ENCODE peak calls at places on chromosomes 6 and 20, in ten cellular contexts. One of them, this sample, is unnamed.

GRCh38 chr6:109417646-109418045 is 22.8 kb downstream of the PPIL6 start:
- DNase-seq in CD4-positive, alpha-beta T cell: no peak
- DNase-seq in IMR-90: no peak
- DNase-seq in neural progenitor cell: no peak
- DNase-seq in ovary: no peak
- DNase-seq in tibial artery: no peak
- DNase-seq in astrocyte of the cerebellum: no peak
- DNase-seq in fibroblast of mammary gland: no peak
- DNase-seq in osteocyte: no peak
- DNase-seq in left lung: no peak
- DNase-seq in this sample: no peak

GRCh38 chr6:113960795-113961194 is 10.2 kb downstream of the HDAC2 start:
- DNase-seq in tibial artery: no peak
- DNase-seq in fibroblast of mammary gland: no peak
- DNase-seq in left lung: no peak
- DNase-seq in astrocyte of the cerebellum: no peak
- DNase-seq in osteocyte: no peak
- DNase-seq in neural progenitor cell: no peak
- DNase-seq in CD4-positive, alpha-beta T cell: no peak
- DNase-seq in ovary: no peak
- DNase-seq in IMR-90: no peak
- DNase-seq in this sample: no peak

GRCh38 chr6:158808442-158808833 is 10.7 kb downstream of the EZR start:
- DNase-seq in left lung: no peak
- DNase-seq in tibial artery: no peak
- DNase-seq in fibroblast of mammary gland: no peak
- DNase-seq in neural progenitor cell: no peak
- DNase-seq in CD4-positive, alpha-beta T cell: no peak
- DNase-seq in ovary: no peak
- DNase-seq in astrocyte of the cerebellum: no peak
- DNase-seq in osteocyte: no peak
- DNase-seq in IMR-90: no peak
- DNase-seq in this sample: no peak

GRCh38 chr6:167840526-167841179 is 13.9 kb downstream of the AFDN start:
- DNase-seq in left lung: no peak
- DNase-seq in osteocyte: no peak
- DNase-seq in neural progenitor cell: peak
- DNase-seq in tibial artery: no peak
- DNase-seq in astrocyte of the cerebellum: no peak
- DNase-seq in CD4-positive, alpha-beta T cell: no peak
- DNase-seq in ovary: no peak
- DNase-seq in fibroblast of mammary gland: no peak
- DNase-seq in IMR-90: no peak
- DNase-seq in this sample: no peak

GRCh38 chr20:63031251-63032014 is 24.7 kb upstream of the BHLHE23 start:
- DNase-seq in neural progenitor cell: no peak
- DNase-seq in tibial artery: no peak
- DNase-seq in IMR-90: no peak
- DNase-seq in fibroblast of mammary gland: no peak
- DNase-seq in ovary: no peak
- DNase-seq in astrocyte of the cerebellum: no peak
- DNase-seq in osteocyte: no peak
- DNase-seq in CD4-positive, alpha-beta T cell: no peak
- DNase-seq in left lung: peak
- DNase-seq in this sample: no peak

GRCh38 chr6:118899948-118900347 is 6.0 kb downstream of the ASF1A start:
- DNase-seq in astrocyte of the cerebellum: no peak
- DNase-seq in osteocyte: no peak
- DNase-seq in tibial artery: no peak
- DNase-seq in fibroblast of mammary gland: no peak
- DNase-seq in left lung: no peak
- DNase-seq in neural progenitor cell: peak
- DNase-seq in CD4-positive, alpha-beta T cell: no peak
- DNase-seq in IMR-90: no peak
- DNase-seq in ovary: no peak
- DNase-seq in this sample: no peak

GRCh38 chr6:139533573-139534471 is 159.4 kb upstream of the CITED2 start:
- DNase-seq in osteocyte: no peak
- DNase-seq in fibroblast of mammary gland: peak
- DNase-seq in left lung: peak
- DNase-seq in IMR-90: peak
- DNase-seq in neural progenitor cell: no peak
- DNase-seq in tibial artery: no peak
- DNase-seq in CD4-positive, alpha-beta T cell: no peak
- DNase-seq in astrocyte of the cerebellum: peak
- DNase-seq in ovary: peak
- DNase-seq in this sample: no peak

GRCh38 chr6:154509421-154510143 is 903 bp downstream of the CNKSR3 start:
- DNase-seq in left lung: peak
- DNase-seq in astrocyte of the cerebellum: no peak
- DNase-seq in IMR-90: no peak
- DNase-seq in fibroblast of mammary gland: peak
- DNase-seq in tibial artery: peak
- DNase-seq in CD4-positive, alpha-beta T cell: no peak
- DNase-seq in osteocyte: peak
- DNase-seq in neural progenitor cell: peak
- DNase-seq in ovary: peak
- DNase-seq in this sample: no peak

GRCh38 chr6:71621918-71622519 is 264.3 kb upstream of the RIMS1 start:
- DNase-seq in IMR-90: peak
- DNase-seq in tibial artery: no peak
- DNase-seq in left lung: no peak
- DNase-seq in ovary: no peak
- DNase-seq in astrocyte of the cerebellum: peak
- DNase-seq in fibroblast of mammary gland: peak
- DNase-seq in osteocyte: no peak
- DNase-seq in CD4-positive, alpha-beta T cell: no peak
- DNase-seq in neural progenitor cell: peak
- DNase-seq in this sample: no peak

GRCh38 chr6:10725716-10726115 is 2.8 kb downstream of the TMEM14C start:
- DNase-seq in tibial artery: no peak
- DNase-seq in neural progenitor cell: no peak
- DNase-seq in astrocyte of the cerebellum: no peak
- DNase-seq in IMR-90: no peak
- DNase-seq in left lung: no peak
- DNase-seq in CD4-positive, alpha-beta T cell: no peak
- DNase-seq in fibroblast of mammary gland: no peak
- DNase-seq in ovary: no peak
- DNase-seq in osteocyte: peak
- DNase-seq in this sample: no peak

GRCh38 chr6:163667372-163668060 is 253.0 kb downstream of the QKI start:
- DNase-seq in fibroblast of mammary gland: peak
- DNase-seq in astrocyte of the cerebellum: peak
- DNase-seq in osteocyte: no peak
- DNase-seq in CD4-positive, alpha-beta T cell: no peak
- DNase-seq in ovary: no peak
- DNase-seq in tibial artery: peak
- DNase-seq in neural progenitor cell: no peak
- DNase-seq in left lung: no peak
- DNase-seq in IMR-90: peak
- DNase-seq in this sample: no peak

GRCh38 chr20:6074145-6074561 is 20.3 kb upstream of the LRRN4 start:
- DNase-seq in ovary: no peak
- DNase-seq in left lung: no peak
- DNase-seq in tibial artery: no peak
- DNase-seq in fibroblast of mammary gland: peak
- DNase-seq in astrocyte of the cerebellum: no peak
- DNase-seq in osteocyte: no peak
- DNase-seq in neural progenitor cell: peak
- DNase-seq in IMR-90: no peak
- DNase-seq in CD4-positive, alpha-beta T cell: no peak
- DNase-seq in this sample: no peak

GRCh38 chr6:73180076-73180717 is 45.1 kb downstream of the KHDC1L start:
- DNase-seq in osteocyte: no peak
- DNase-seq in astrocyte of the cerebellum: no peak
- DNase-seq in tibial artery: no peak
- DNase-seq in fibroblast of mammary gland: peak
- DNase-seq in IMR-90: peak
- DNase-seq in ovary: no peak
- DNase-seq in neural progenitor cell: no peak
- DNase-seq in left lung: no peak
- DNase-seq in CD4-positive, alpha-beta T cell: no peak
- DNase-seq in this sample: no peak
- TF ChIP-seq CTCF in osteocyte: no peak
- TF ChIP-seq CTCF in astrocyte of the cerebellum: no peak
- TF ChIP-seq CTCF in tibial artery: no peak
- TF ChIP-seq CTCF in fibroblast of mammary gland: no peak
- TF ChIP-seq CTCF in IMR-90: no peak
- TF ChIP-seq CTCF in ovary: no peak
- TF ChIP-seq CTCF in neural progenitor cell: no peak
- TF ChIP-seq CTCF in left lung: no peak
- TF ChIP-seq CTCF in CD4-positive, alpha-beta T cell: no peak
- TF ChIP-seq CTCF in this sample: no peak

GRCh38 chr6:165782124-165782523 is 119.1 kb upstream of the PDE10A start:
- DNase-seq in astrocyte of the cerebellum: no peak
- DNase-seq in left lung: no peak
- DNase-seq in tibial artery: no peak
- DNase-seq in neural progenitor cell: no peak
- DNase-seq in osteocyte: no peak
- DNase-seq in IMR-90: no peak
- DNase-seq in ovary: no peak
- DNase-seq in fibroblast of mammary gland: no peak
- DNase-seq in CD4-positive, alpha-beta T cell: no peak
- DNase-seq in this sample: no peak

GRCh38 chr6:165774903-165775608 is 112.0 kb upstream of the PDE10A start:
- DNase-seq in osteocyte: no peak
- DNase-seq in left lung: no peak
- DNase-seq in neural progenitor cell: no peak
- DNase-seq in CD4-positive, alpha-beta T cell: no peak
- DNase-seq in ovary: no peak
- DNase-seq in IMR-90: no peak
- DNase-seq in tibial artery: no peak
- DNase-seq in astrocyte of the cerebellum: peak
- DNase-seq in fibroblast of mammary gland: peak
- DNase-seq in this sample: no peak

GRCh38 chr6:165782812-165783211 is 119.8 kb upstream of the PDE10A start:
- DNase-seq in ovary: no peak
- DNase-seq in CD4-positive, alpha-beta T cell: no peak
- DNase-seq in IMR-90: peak
- DNase-seq in neural progenitor cell: no peak
- DNase-seq in fibroblast of mammary gland: no peak
- DNase-seq in left lung: no peak
- DNase-seq in astrocyte of the cerebellum: no peak
- DNase-seq in tibial artery: no peak
- DNase-seq in osteocyte: no peak
- DNase-seq in this sample: no peak

GRCh38 chr6:165776699-165777098 is 113.7 kb upstream of the PDE10A start:
- DNase-seq in CD4-positive, alpha-beta T cell: no peak
- DNase-seq in left lung: no peak
- DNase-seq in tibial artery: no peak
- DNase-seq in astrocyte of the cerebellum: no peak
- DNase-seq in osteocyte: no peak
- DNase-seq in fibroblast of mammary gland: no peak
- DNase-seq in neural progenitor cell: no peak
- DNase-seq in IMR-90: no peak
- DNase-seq in ovary: no peak
- DNase-seq in this sample: no peak

DNA sequence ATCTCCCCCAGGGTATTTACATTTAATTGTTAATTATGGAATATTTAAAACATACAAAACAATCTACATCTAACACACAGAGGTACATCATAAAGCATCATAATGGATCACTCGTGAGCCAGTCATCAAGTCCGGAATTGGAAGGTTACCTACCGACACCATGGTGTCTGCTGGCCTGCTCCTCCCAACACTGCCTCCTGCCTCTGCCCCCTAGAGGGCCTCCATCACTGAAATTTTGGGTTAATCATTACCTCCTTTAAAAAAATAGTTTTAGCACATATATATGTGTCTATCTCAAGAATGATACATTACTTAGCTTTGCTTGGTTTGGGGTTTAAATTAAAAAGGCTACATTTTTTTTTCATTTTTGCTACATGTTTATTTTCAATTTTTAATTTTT is 114.6 kb upstream of the PDE10A start:
- DNase-seq in left lung: no peak
- DNase-seq in tibial artery: no peak
- DNase-seq in neural progenitor cell: no peak
- DNase-seq in ovary: no peak
- DNase-seq in osteocyte: no peak
- DNase-seq in CD4-positive, alpha-beta T cell: no peak
- DNase-seq in IMR-90: no peak
- DNase-seq in fibroblast of mammary gland: no peak
- DNase-seq in astrocyte of the cerebellum: no peak
- DNase-seq in this sample: no peak
- TF ChIP-seq CTCF in left lung: no peak
- TF ChIP-seq CTCF in tibial artery: no peak
- TF ChIP-seq CTCF in neural progenitor cell: peak
- TF ChIP-seq CTCF in ovary: no peak
- TF ChIP-seq CTCF in osteocyte: no peak
- TF ChIP-seq CTCF in CD4-positive, alpha-beta T cell: no peak
- TF ChIP-seq CTCF in IMR-90: no peak
- TF ChIP-seq CTCF in fibroblast of mammary gland: peak
- TF ChIP-seq CTCF in astrocyte of the cerebellum: no peak
- TF ChIP-seq CTCF in this sample: no peak

DNA sequence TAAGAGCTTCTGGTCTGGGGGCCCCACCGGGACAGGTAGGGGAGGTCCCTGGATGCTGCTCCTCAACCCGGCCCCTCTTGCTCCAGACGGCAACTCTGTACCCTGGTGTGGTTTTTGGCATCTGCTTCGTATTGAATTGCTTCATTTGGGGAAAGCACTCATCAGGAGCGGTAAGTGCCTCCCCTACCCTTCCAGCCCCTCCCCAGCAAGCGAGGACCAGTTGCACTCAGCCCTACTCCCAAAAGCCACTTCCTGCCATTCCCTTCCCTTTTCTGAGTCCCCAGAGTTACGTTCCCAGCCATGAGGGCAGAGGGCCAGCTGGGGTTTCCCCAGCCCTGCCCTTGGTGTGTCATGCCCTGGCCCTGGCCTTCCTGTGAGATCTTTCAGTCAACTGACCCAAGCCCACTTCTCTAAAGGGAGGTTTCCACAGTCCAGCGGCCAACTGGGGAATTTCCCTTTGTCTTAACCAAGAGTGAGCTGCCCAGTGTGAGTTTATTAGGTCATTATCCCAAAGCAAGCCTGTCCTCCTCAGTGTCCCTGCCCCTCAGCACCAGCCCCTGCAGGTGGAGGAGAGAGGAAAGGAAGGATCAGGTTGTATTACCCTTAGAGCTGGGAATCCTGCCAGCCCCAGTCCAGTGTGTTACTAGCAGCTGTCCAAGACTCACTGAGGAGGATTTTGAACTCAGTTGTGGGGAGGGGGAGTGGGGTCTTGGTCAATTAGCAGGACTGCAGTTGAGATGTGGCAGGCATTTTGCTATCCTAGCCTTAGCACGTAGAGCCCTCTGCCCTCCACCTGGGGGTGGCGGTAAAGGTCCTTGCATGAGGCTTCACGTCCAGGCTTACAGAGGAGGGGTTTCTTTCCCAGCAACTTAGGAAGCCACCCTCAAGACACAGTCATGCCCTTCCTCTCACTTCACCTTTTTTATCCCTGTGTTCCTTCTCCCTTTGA is 45.8 kb downstream of the TM9SF4 start:
- DNase-seq in astrocyte of the cerebellum: peak
- DNase-seq in tibial artery: peak
- DNase-seq in neural progenitor cell: peak
- DNase-seq in ovary: peak
- DNase-seq in fibroblast of mammary gland: peak
- DNase-seq in osteocyte: no peak
- DNase-seq in left lung: peak
- DNase-seq in IMR-90: peak
- DNase-seq in CD4-positive, alpha-beta T cell: no peak
- DNase-seq in this sample: peak
- TF ChIP-seq CTCF in astrocyte of the cerebellum: peak
- TF ChIP-seq CTCF in tibial artery: peak
- TF ChIP-seq CTCF in neural progenitor cell: peak
- TF ChIP-seq CTCF in ovary: no peak
- TF ChIP-seq CTCF in fibroblast of mammary gland: no peak
- TF ChIP-seq CTCF in osteocyte: peak
- TF ChIP-seq CTCF in left lung: peak
- TF ChIP-seq CTCF in IMR-90: peak
- TF ChIP-seq CTCF in CD4-positive, alpha-beta T cell: peak
- TF ChIP-seq CTCF in this sample: no peak

GRCh38 chr6:36594029-36594815 is at the start of gene SRSF3:
- DNase-seq in fibroblast of mammary gland: peak
- DNase-seq in ovary: peak
- DNase-seq in neural progenitor cell: peak
- DNase-seq in tibial artery: peak
- DNase-seq in left lung: peak
- DNase-seq in CD4-positive, alpha-beta T cell: peak
- DNase-seq in osteocyte: peak
- DNase-seq in IMR-90: peak
- DNase-seq in astrocyte of the cerebellum: peak
- DNase-seq in this sample: peak
- TF ChIP-seq CTCF in fibroblast of mammary gland: no peak
- TF ChIP-seq CTCF in ovary: peak
- TF ChIP-seq CTCF in neural progenitor cell: peak
- TF ChIP-seq CTCF in tibial artery: peak
- TF ChIP-seq CTCF in left lung: peak
- TF ChIP-seq CTCF in CD4-positive, alpha-beta T cell: peak
- TF ChIP-seq CTCF in osteocyte: peak
- TF ChIP-seq CTCF in IMR-90: peak
- TF ChIP-seq CTCF in astrocyte of the cerebellum: peak
- TF ChIP-seq CTCF in this sample: no peak

This sample was measured in omental fat pad.